ENCODE peak calls at places on chromosomes 16 and 17, in four cellular contexts. D is activated CD4-positive, alpha-beta T cell treated with anti-CD3 and anti-CD28 coated beads, Interleukin-2, amount 50 U/mL, for 4 hours; Z is left ventricle myocardium inferior; W is non-pigmented ciliary epithelial cell. A is an unnamed sample.

GRCh38 chr16:85037050-85037410 is 9.4 kb downstream of the KIAA0513 start:
- DNase-seq in D (peak), Z (no peak), W (peak), A (peak)

GRCh38 chr17:10357768-10358167 is 15.0 kb downstream of the MYH13 start:
- DNase-seq in D (no peak), Z (no peak), W (no peak), A (no peak)

GRCh38 chr17:75113798-75114551 is 4.2 kb downstream of the ARMC7 start:
- DNase-seq in D (peak), Z (peak), W (no peak), A (no peak)

GRCh38 chr17:42431758-42432161 is 8.7 kb upstream of the CAVIN1 start:
- DNase-seq in D (no peak), Z (no peak), W (no peak), A (no peak)

GRCh38 chr17:13568746-13569739 is 32.7 kb downstream of the HS3ST3A1 start:
- DNase-seq in D (no peak), Z (no peak), W (no peak), A (no peak)

GRCh38 chr17:36590082-36590481 is 1.6 kb upstream of the DHRS11 start:
- DNase-seq in D (no peak), Z (no peak), W (no peak), A (no peak)

GRCh38 chr17:80991645-80992076 is at the start of gene CHMP6:
- DNase-seq in D (peak), Z (peak), W (no peak), A (no peak)

GRCh38 chr17:42522263-42522790 is 13.7 kb upstream of the NAGLU start:
- DNase-seq in D (no peak), Z (peak), W (no peak), A (no peak)

GRCh38 chr16:27286446-27286845 is 17.9 kb upstream of the NSMCE1 start:
- DNase-seq in D (no peak), Z (no peak), W (peak), A (peak)

GRCh38 chr17:40980594-40980993 is 3.5 kb downstream of the KRT40 start:
- DNase-seq in D (no peak), Z (no peak), W (no peak), A (no peak)

GRCh38 chr16:81265658-81266451 is 27.4 kb downstream of the BCO1 start:
- DNase-seq in D (no peak), Z (peak), W (no peak), A (no peak)

GRCh38 chr17:74601944-74602572 is 10.0 kb upstream of the CD300LD start:
- DNase-seq in D (no peak), Z (no peak), W (no peak), A (no peak)

GRCh38 chr17:56947741-56948140 is 13.1 kb downstream of the COIL start:
- DNase-seq in D (no peak), Z (no peak), W (no peak), A (no peak)

GRCh38 chr17:46865100-46865499 is 13.7 kb downstream of the WNT9B start:
- DNase-seq in D (no peak), Z (no peak), W (peak), A (no peak)

GRCh38 chr16:66523861-66524354 is 26.0 kb downstream of the TK2 start:
- DNase-seq in D (no peak), Z (no peak), W (no peak), A (no peak)

GRCh38 chr17:80023261-80024205 is 12.1 kb downstream of the TBC1D16 start:
- DNase-seq in D (no peak), Z (no peak), W (no peak), A (no peak)

GRCh38 chr16:51134269-51134812 is 16.7 kb downstream of the SALL1 start:
- DNase-seq in D (no peak), Z (no peak), W (no peak), A (no peak)

GRCh38 chr16:87848676-87849345 is 20.5 kb downstream of the SLC7A5 start:
- DNase-seq in D (no peak), Z (no peak), W (no peak), A (no peak)

GRCh38 chr17:35213412-35213925 is 19.3 kb upstream of the SLC35G3 start:
- DNase-seq in D (no peak), Z (no peak), W (no peak), A (no peak)

GRCh38 chr17:48388955-48389764 is 40.9 kb downstream of the SKAP1 start:
- DNase-seq in D (no peak), Z (no peak), W (no peak), A (no peak)

GRCh38 chr17:78736526-78737079 is 45.5 kb downstream of the CYTH1 start:
- DNase-seq in D (peak), Z (peak), W (no peak), A (peak)

GRCh38 chr17:36008998-36009665 is 7.8 kb upstream of the CCL15 start:
- DNase-seq in D (no peak), Z (no peak), W (no peak), A (no peak)

GRCh38 chr17:41810659-41811548 is 845 bp downstream of the P3H4 start:
- DNase-seq in D (no peak), Z (no peak), W (no peak), A (no peak)

GRCh38 chr17:83073389-83074063 is 5.9 kb upstream of the METRNL start:
- DNase-seq in D (no peak), Z (peak), W (no peak), A (no peak)

GRCh38 chr17:77563439-77564102 is 394.9 kb upstream of the TNRC6C start:
- DNase-seq in D (no peak), Z (no peak), W (no peak), A (no peak)

GRCh38 chr17:10585529-10585928 is 36.1 kb upstream of the MYH2 start:
- DNase-seq in D (no peak), Z (no peak), W (no peak), A (no peak)

A was measured in epithelial cell of prostate.